ENCODE peak calls at places on chromosomes 1 and 21, in four cellular contexts. One of them, this sample, is unnamed.

GRCh38 chr1:97252076-97252475 is 530.5 kb downstream of the PTBP2 start:
- DNase-seq in epithelial cell of proximal tubule: peak; percentile 41
- DNase-seq in Caco-2: no peak
- DNase-seq in adrenal gland: peak; percentile 79
- DNase-seq in this sample: no peak

GRCh38 chr1:29516063-29516820 is 279.9 kb downstream of the PTPRU start:
- DNase-seq in epithelial cell of proximal tubule: no peak
- DNase-seq in Caco-2: no peak
- DNase-seq in adrenal gland: no peak
- DNase-seq in this sample: no peak

GRCh38 chr1:201468501-201468843 is 516 bp downstream of the PHLDA3 start:
- DNase-seq in epithelial cell of proximal tubule: no peak
- DNase-seq in Caco-2: no peak
- DNase-seq in adrenal gland: peak; percentile 35
- DNase-seq in this sample: no peak

GRCh38 chr1:66270122-66270812 is 263.7 kb upstream of the SGIP1 start:
- DNase-seq in epithelial cell of proximal tubule: no peak
- DNase-seq in Caco-2: no peak
- DNase-seq in adrenal gland: peak; percentile 36
- DNase-seq in this sample: peak; percentile 92

GRCh38 chr1:5509664-5510452 is 482.4 kb downstream of the NPHP4 start:
- DNase-seq in epithelial cell of proximal tubule: no peak
- DNase-seq in Caco-2: peak; percentile 66
- DNase-seq in adrenal gland: peak; percentile 33
- DNase-seq in this sample: no peak

GRCh38 chr21:34890724-34891609 is 158.1 kb downstream of the RUNX1 start:
- DNase-seq in epithelial cell of proximal tubule: no peak
- DNase-seq in Caco-2: no peak
- DNase-seq in adrenal gland: peak; percentile 17
- DNase-seq in this sample: no peak

GRCh38 chr1:8182034-8182761 is 135.7 kb upstream of the SLC45A1 start:
- DNase-seq in epithelial cell of proximal tubule: no peak
- DNase-seq in Caco-2: peak; percentile 75
- DNase-seq in adrenal gland: peak; percentile 90
- DNase-seq in this sample: peak; percentile 70

GRCh38 chr1:245997471-245998258 is 509.4 kb downstream of the SMYD3 start:
- DNase-seq in epithelial cell of proximal tubule: no peak
- DNase-seq in Caco-2: no peak
- DNase-seq in adrenal gland: no peak
- DNase-seq in this sample: peak; percentile 65

GRCh38 chr1:19113362-19114092 is 96.5 kb downstream of the UBR4 start:
- DNase-seq in epithelial cell of proximal tubule: no peak
- DNase-seq in Caco-2: peak; percentile 58
- DNase-seq in adrenal gland: no peak
- DNase-seq in this sample: no peak

GRCh38 chr1:10941891-10942541 is 70.4 kb upstream of the TARDBP start:
- DNase-seq in epithelial cell of proximal tubule: no peak
- DNase-seq in Caco-2: peak; percentile 56
- DNase-seq in adrenal gland: peak; percentile 25
- DNase-seq in this sample: no peak

GRCh38 chr1:242449211-242449610 is 75.3 kb downstream of the PLD5 start:
- DNase-seq in epithelial cell of proximal tubule: no peak
- DNase-seq in Caco-2: no peak
- DNase-seq in adrenal gland: peak; percentile 24
- DNase-seq in this sample: no peak

GRCh38 chr1:247883346-247883745 is 12.0 kb upstream of the OR2W3 start:
- DNase-seq in epithelial cell of proximal tubule: no peak
- DNase-seq in Caco-2: no peak
- DNase-seq in adrenal gland: no peak
- DNase-seq in this sample: no peak

GRCh38 chr1:33130297-33130696 is 49.3 kb downstream of the AZIN2 start:
- DNase-seq in epithelial cell of proximal tubule: no peak
- DNase-seq in Caco-2: no peak
- DNase-seq in adrenal gland: no peak
- DNase-seq in this sample: no peak

GRCh38 chr1:40861227-40862003 is 748 bp downstream of the CITED4 start:
- DNase-seq in epithelial cell of proximal tubule: no peak
- DNase-seq in Caco-2: peak; percentile 39
- DNase-seq in adrenal gland: peak; percentile 50
- DNase-seq in this sample: no peak

GRCh38 chr21:43911015-43911934 is 46.3 kb downstream of the AGPAT3 start:
- DNase-seq in epithelial cell of proximal tubule: no peak
- DNase-seq in Caco-2: peak; percentile 46
- DNase-seq in adrenal gland: no peak
- DNase-seq in this sample: no peak

GRCh38 chr1:232622378-232622777 is 7.6 kb downstream of the SIPA1L2 start:
- DNase-seq in epithelial cell of proximal tubule: no peak
- DNase-seq in Caco-2: peak; percentile 52
- DNase-seq in adrenal gland: no peak
- DNase-seq in this sample: no peak

GRCh38 chr1:235069577-235070563 is 58.8 kb downstream of the TOMM20 start:
- DNase-seq in epithelial cell of proximal tubule: peak; percentile 93
- DNase-seq in Caco-2: no peak
- DNase-seq in adrenal gland: peak; percentile 87
- DNase-seq in this sample: peak; percentile 84

GRCh38 chr1:54095543-54096286 is 42.3 kb downstream of the TCEANC2 start:
- DNase-seq in epithelial cell of proximal tubule: no peak
- DNase-seq in Caco-2: no peak
- DNase-seq in adrenal gland: peak; percentile 38
- DNase-seq in this sample: no peak

GRCh38 chr1:43541721-43542401 is 11.2 kb downstream of the PTPRF start:
- DNase-seq in epithelial cell of proximal tubule: no peak
- DNase-seq in Caco-2: no peak
- DNase-seq in adrenal gland: peak; percentile 89
- DNase-seq in this sample: peak; percentile 60

GRCh38 chr1:68010094-68010493 is 40.3 kb downstream of the DIRAS3 start:
- DNase-seq in epithelial cell of proximal tubule: no peak
- DNase-seq in Caco-2: no peak
- DNase-seq in adrenal gland: no peak
- DNase-seq in this sample: no peak

GRCh38 chr21:42490735-42491134 is 5.3 kb downstream of the RSPH1 start:
- DNase-seq in epithelial cell of proximal tubule: no peak
- DNase-seq in Caco-2: no peak
- DNase-seq in adrenal gland: no peak
- DNase-seq in this sample: no peak

GRCh38 chr1:117794073-117794472 is 135.3 kb downstream of the GDAP2 start:
- DNase-seq in epithelial cell of proximal tubule: no peak
- DNase-seq in Caco-2: no peak
- DNase-seq in adrenal gland: no peak
- DNase-seq in this sample: no peak

GRCh38 chr1:246797597-246797996 is 73.4 kb downstream of the SCCPDH start:
- DNase-seq in epithelial cell of proximal tubule: peak; percentile 7
- DNase-seq in Caco-2: no peak
- DNase-seq in adrenal gland: no peak
- DNase-seq in this sample: no peak

GRCh38 chr1:53678507-53678906 is 60.5 kb downstream of the GLIS1 start:
- DNase-seq in epithelial cell of proximal tubule: no peak
- DNase-seq in Caco-2: no peak
- DNase-seq in adrenal gland: no peak
- DNase-seq in this sample: no peak

GRCh38 chr1:207336559-207337467 is 15.3 kb downstream of the CD55 start:
- DNase-seq in epithelial cell of proximal tubule: peak; percentile 16
- DNase-seq in Caco-2: no peak
- DNase-seq in adrenal gland: no peak
- DNase-seq in this sample: no peak

GRCh38 chr1:118243269-118243668 is 58.2 kb upstream of the SPAG17 start:
- DNase-seq in epithelial cell of proximal tubule: no peak
- DNase-seq in Caco-2: no peak
- DNase-seq in adrenal gland: no peak
- DNase-seq in this sample: no peak

GRCh38 chr1:43439121-43439581 is 14.6 kb downstream of the HYI start:
- DNase-seq in epithelial cell of proximal tubule: no peak
- DNase-seq in Caco-2: no peak
- DNase-seq in adrenal gland: peak; percentile 15
- DNase-seq in this sample: no peak

GRCh38 chr1:27886353-27886679 is 14.0 kb downstream of the THEMIS2 start:
- DNase-seq in epithelial cell of proximal tubule: no peak
- DNase-seq in Caco-2: no peak
- DNase-seq in adrenal gland: no peak
- DNase-seq in this sample: no peak

GRCh38 chr1:27886744-27887143 is 14.4 kb downstream of the THEMIS2 start:
- DNase-seq in epithelial cell of proximal tubule: no peak
- DNase-seq in Caco-2: no peak
- DNase-seq in adrenal gland: no peak
- DNase-seq in this sample: no peak

GRCh38 chr1:27884182-27884954 is 12.0 kb downstream of the THEMIS2 start:
- DNase-seq in epithelial cell of proximal tubule: no peak
- DNase-seq in Caco-2: no peak
- DNase-seq in adrenal gland: no peak
- DNase-seq in this sample: no peak

GRCh38 chr1:27885114-27885528 is 12.8 kb downstream of the THEMIS2 start:
- DNase-seq in epithelial cell of proximal tubule: no peak
- DNase-seq in Caco-2: no peak
- DNase-seq in adrenal gland: peak; percentile 47
- DNase-seq in this sample: no peak

DNA sequence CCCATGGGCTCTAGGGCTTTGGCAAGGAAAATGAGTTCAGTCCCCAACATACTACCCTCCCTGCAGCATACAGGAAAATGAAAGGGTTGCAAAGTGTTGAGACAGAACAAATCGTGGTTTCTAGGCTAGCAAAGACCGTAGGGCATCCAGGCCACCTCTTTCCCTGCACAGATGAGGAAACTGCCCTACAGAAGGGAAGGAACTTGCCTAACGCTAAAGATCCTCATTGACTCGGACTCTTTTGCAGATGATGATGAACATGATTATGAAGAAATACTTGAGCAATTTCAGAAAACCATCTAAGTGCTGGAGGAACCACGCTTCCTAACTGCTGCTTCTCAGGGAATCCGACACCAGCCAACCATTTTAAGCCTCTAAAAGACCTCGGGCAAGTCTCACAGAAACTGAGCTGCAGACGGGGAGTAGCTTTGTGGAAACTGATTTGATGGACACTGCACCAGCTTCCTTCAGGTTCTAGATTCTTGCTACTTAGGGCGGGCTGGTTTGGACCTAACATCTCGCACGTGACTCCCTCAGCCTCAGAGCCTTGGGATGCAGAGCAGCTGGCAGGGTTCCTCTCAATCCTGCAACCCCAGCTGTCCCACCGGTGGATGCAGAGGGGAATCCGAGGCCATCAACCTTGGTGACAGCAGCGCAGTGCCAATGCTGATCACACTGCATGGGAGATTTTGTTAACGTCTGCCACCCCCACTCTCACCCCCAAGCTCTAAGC is 13.4 kb downstream of the THEMIS2 start:
- DNase-seq in epithelial cell of proximal tubule: no peak
- DNase-seq in Caco-2: no peak
- DNase-seq in adrenal gland: peak; percentile 41
- DNase-seq in this sample: no peak
- TF ChIP-seq CTCF in epithelial cell of proximal tubule: no peak
- TF ChIP-seq CTCF in Caco-2: no peak
- TF ChIP-seq CTCF in adrenal gland: no peak
- TF ChIP-seq CTCF in this sample: no peak

DNA sequence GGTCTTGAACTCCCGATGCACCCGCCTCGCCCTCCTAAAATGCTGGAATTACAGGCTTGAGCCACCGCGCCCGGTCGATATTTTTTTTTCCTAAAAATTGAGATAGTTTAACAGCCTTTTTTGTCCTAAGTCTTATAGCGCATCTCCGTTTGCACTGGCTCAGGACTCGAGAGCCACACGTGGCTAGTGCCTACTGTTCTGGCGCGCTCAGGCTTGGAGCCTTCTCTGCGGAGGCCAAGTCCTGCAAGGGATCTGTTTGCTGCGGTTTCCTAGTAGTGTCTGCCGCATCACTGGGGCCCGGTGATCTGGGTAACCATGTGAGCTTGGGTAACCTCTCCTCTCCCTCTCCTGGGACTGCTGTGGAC is 809 bp upstream of the MFN2 start:
- DNase-seq in epithelial cell of proximal tubule: no peak
- DNase-seq in Caco-2: no peak
- DNase-seq in adrenal gland: no peak
- DNase-seq in this sample: no peak
- H3K4me3 ChIP-seq in epithelial cell of proximal tubule: peak overlapping the region; percentile 98
- H3K4me3 ChIP-seq in Caco-2: peak overlapping the region; percentile 71
- H3K4me3 ChIP-seq in adrenal gland: peak overlapping the region; percentile 69
- H3K4me3 ChIP-seq in this sample: peak overlapping the region; percentile 97

GRCh38 chr1:1407101-1407956 is at the start of gene MRPL20:
- DNase-seq in epithelial cell of proximal tubule: no peak
- DNase-seq in Caco-2: peak; percentile 91
- DNase-seq in adrenal gland: peak; percentile 93
- DNase-seq in this sample: peak; percentile 61
- TF ChIP-seq CTCF in epithelial cell of proximal tubule: no peak
- TF ChIP-seq CTCF in Caco-2: no peak
- TF ChIP-seq CTCF in adrenal gland: peak; percentile 21
- TF ChIP-seq CTCF in this sample: no peak

GRCh38 chr1:16152521-16153087 is 3.3 kb downstream of the EPHA2 start:
- DNase-seq in epithelial cell of proximal tubule: no peak
- DNase-seq in Caco-2: no peak
- DNase-seq in adrenal gland: no peak
- DNase-seq in this sample: no peak
- H3K4me3 ChIP-seq in epithelial cell of proximal tubule: peak overlapping the region; percentile 92
- H3K4me3 ChIP-seq in Caco-2: no peak overlapping the region
- H3K4me3 ChIP-seq in adrenal gland: peak overlapping the region; percentile 73
- H3K4me3 ChIP-seq in this sample: peak overlapping the region; percentile 88

GRCh38 chr1:154726903-154727302 is 118.9 kb upstream of the ADAR start:
- DNase-seq in epithelial cell of proximal tubule: no peak
- DNase-seq in Caco-2: no peak
- DNase-seq in adrenal gland: no peak
- DNase-seq in this sample: peak; percentile 46
- TF ChIP-seq CTCF in epithelial cell of proximal tubule: no peak
- TF ChIP-seq CTCF in Caco-2: no peak
- TF ChIP-seq CTCF in adrenal gland: no peak
- TF ChIP-seq CTCF in this sample: peak; percentile 20

DNA sequence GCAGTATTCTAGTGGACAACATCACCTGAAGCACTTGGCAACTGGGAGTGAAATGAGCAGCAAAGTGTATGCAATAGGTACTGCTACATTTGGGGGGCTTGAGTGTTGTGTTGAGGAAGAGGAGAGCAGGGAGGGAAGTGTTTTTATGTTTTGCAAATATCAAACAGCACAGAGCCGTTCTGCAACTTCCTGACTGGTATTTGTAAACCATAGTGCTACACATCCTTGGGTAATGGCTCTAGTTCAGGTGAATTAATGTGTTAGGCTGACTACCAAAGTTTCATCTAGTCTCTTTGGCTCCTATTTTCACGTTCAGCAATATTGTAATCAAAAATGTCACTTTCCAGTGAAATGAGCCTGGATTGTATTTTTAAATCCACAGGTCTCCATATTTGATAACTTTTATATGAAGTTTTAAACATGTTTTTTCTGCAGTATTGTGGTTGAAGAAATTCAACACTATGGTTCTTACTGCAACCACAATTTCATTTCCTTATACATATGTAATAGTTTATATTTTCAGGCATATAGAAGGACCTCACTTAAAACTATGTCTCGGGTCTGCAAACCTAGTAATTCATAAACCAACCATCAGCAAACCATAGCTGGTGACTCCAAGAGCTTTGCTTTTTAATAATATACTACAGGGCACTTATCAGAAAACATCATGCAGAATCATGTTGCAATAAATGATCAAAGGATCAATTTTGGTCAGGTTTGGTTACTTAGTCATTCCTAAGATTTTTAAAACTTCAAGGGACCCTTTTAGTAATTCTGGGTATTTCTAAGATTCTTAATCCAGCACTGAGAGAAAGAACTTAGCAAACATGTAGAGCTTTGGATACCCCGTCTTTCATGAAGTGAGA is 18.8 kb downstream of the ZBTB37 start:
- DNase-seq in epithelial cell of proximal tubule: no peak
- DNase-seq in Caco-2: no peak
- DNase-seq in adrenal gland: no peak
- DNase-seq in this sample: no peak
- H3K4me3 ChIP-seq in epithelial cell of proximal tubule: no peak overlapping the region
- H3K4me3 ChIP-seq in Caco-2: no peak overlapping the region
- H3K4me3 ChIP-seq in adrenal gland: no peak overlapping the region
- H3K4me3 ChIP-seq in this sample: no peak overlapping the region